ENCODE peak calls at places on chromosomes 1 and 21, in five cellular contexts. T, Y, L, G and F are unnamed samples.

GRCh38 chr21:37489553-37489952 is 123.0 kb downstream of the DYRK1A start:
- DNase-seq in Y (no peak), G (no peak), L (no peak), T (no peak), F (no peak)

GRCh38 chr1:201299968-201300367 is 16.7 kb downstream of the PKP1 start:
- DNase-seq in T (no peak), L (no peak), G (peak), Y (peak), F (peak)

GRCh38 chr1:152924191-152924590 is 15.8 kb downstream of the IVL start:
- DNase-seq in G (no peak), T (no peak), L (no peak), Y (no peak), F (no peak)

GRCh38 chr1:31531177-31532000 is 44.9 kb upstream of the TINAGL1 start:
- DNase-seq in G (peak), L (no peak), T (no peak), Y (no peak), F (peak)

GRCh38 chr1:167524651-167525050 is 6.3 kb upstream of the CD247 start:
- DNase-seq in L (no peak), T (no peak), G (no peak), Y (no peak), F (no peak)

GRCh38 chr1:206469411-206469932 is 804 bp upstream of the IKBKE start:
- DNase-seq in Y (no peak), T (no peak), G (no peak), L (peak), F (peak)

GRCh38 chr1:154320882-154321608 is at the start of gene AQP10:
- DNase-seq in G (no peak), Y (no peak), T (no peak), L (no peak), F (no peak)

GRCh38 chr1:152185544-152186391 is 26.7 kb upstream of the RPTN start:
- DNase-seq in Y (peak), G (peak), L (peak), T (no peak), F (peak)

GRCh38 chr1:156194300-156194652 is 372 bp downstream of the SLC25A44 start:
- DNase-seq in Y (no peak), G (no peak), T (no peak), L (no peak), F (peak)

GRCh38 chr21:33374080-33374873 is 28.9 kb upstream of the IFNGR2 start:
- DNase-seq in Y (peak), T (peak), G (peak), L (peak), F (peak)

GRCh38 chr21:35376406-35377135 is 327.5 kb upstream of the RUNX1 start:
- DNase-seq in L (no peak), T (no peak), Y (no peak), G (peak), F (no peak)

GRCh38 chr1:176102700-176103244 is 104.3 kb downstream of the COP1 start:
- DNase-seq in Y (no peak), G (peak), L (no peak), T (no peak), F (no peak)

GRCh38 chr1:24085546-24085945 is 26.4 kb downstream of the MYOM3 start:
- DNase-seq in T (no peak), L (no peak), G (peak), Y (no peak), F (no peak)

GRCh38 chr21:38921511-38922215 is 115.9 kb downstream of the ETS2 start:
- DNase-seq in T (no peak), Y (no peak), G (no peak), L (no peak), F (no peak)

GRCh38 chr21:44793269-44794030 is 8.2 kb downstream of the UBE2G2 start:
- DNase-seq in L (peak), T (peak), G (peak), Y (peak), F (peak)

GRCh38 chr1:45012639-45013278 is 705 bp downstream of the UROD start:
- DNase-seq in Y (peak), G (peak), T (peak), L (no peak), F (peak)

GRCh38 chr1:113534130-113534817 is 144.0 kb downstream of the MAGI3 start:
- DNase-seq in L (no peak), G (peak), T (no peak), Y (no peak), F (peak)

GRCh38 chr1:237237721-237238120 is 195.7 kb downstream of the RYR2 start:
- DNase-seq in T (no peak), Y (no peak), G (no peak), L (no peak), F (no peak)

GRCh38 chr1:62746086-62746808 is 37.7 kb upstream of the ATG4C start:
- DNase-seq in Y (peak), G (peak), L (peak), T (no peak), F (peak)

GRCh38 chr1:219138747-219139146 is 34.9 kb upstream of the LYPLAL1 start:
- DNase-seq in G (no peak), L (no peak), Y (no peak), T (no peak), F (no peak)

GRCh38 chr1:172823534-172823933 is 164.6 kb downstream of the FASLG start:
- DNase-seq in G (peak), L (no peak), Y (no peak), T (no peak), F (no peak)

GRCh38 chr1:9728451-9729295 is 77.1 kb downstream of the PIK3CD start:
- DNase-seq in Y (no peak), L (no peak), G (no peak), T (no peak), F (no peak)

GRCh38 chr1:211521102-211521815 is 29.3 kb upstream of the RD3 start:
- DNase-seq in G (no peak), T (no peak), L (no peak), Y (no peak), F (no peak)

GRCh38 chr1:81424056-81424455 is 376.7 kb upstream of the ADGRL2 start:
- DNase-seq in G (peak), L (no peak), Y (no peak), T (no peak), F (no peak)

GRCh38 chr1:230790026-230790425 is 42.8 kb downstream of the CAPN9 start:
- DNase-seq in G (no peak), L (no peak), Y (no peak), T (no peak), F (no peak)

GRCh38 chr21:39660191-39660590 is 47.5 kb downstream of the B3GALT5 start:
- DNase-seq in T (no peak), Y (no peak), G (peak), L (no peak), F (no peak)

GRCh38 chr1:151164732-151165280 is 896 bp downstream of the LYSMD1 start:
- DNase-seq in T (peak), Y (no peak), L (no peak), G (no peak), F (no peak)

GRCh38 chr1:206905295-206906164 is 8.3 kb downstream of the IL24 start:
- DNase-seq in G (peak), T (no peak), Y (peak), L (peak), F (peak)

GRCh38 chr1:243850368-243851128 is 505 bp upstream of the AKT3 start:
- DNase-seq in T (peak), Y (peak), G (peak), L (peak), F (peak)

GRCh38 chr1:202967684-202968281 is 726 bp upstream of the CYB5R1 start:
- DNase-seq in L (peak), T (no peak), Y (no peak), G (no peak), F (no peak)
- H3K27ac ChIP-seq in L (peak), T (peak), Y (peak), G (no peak), F (peak)

DNA sequence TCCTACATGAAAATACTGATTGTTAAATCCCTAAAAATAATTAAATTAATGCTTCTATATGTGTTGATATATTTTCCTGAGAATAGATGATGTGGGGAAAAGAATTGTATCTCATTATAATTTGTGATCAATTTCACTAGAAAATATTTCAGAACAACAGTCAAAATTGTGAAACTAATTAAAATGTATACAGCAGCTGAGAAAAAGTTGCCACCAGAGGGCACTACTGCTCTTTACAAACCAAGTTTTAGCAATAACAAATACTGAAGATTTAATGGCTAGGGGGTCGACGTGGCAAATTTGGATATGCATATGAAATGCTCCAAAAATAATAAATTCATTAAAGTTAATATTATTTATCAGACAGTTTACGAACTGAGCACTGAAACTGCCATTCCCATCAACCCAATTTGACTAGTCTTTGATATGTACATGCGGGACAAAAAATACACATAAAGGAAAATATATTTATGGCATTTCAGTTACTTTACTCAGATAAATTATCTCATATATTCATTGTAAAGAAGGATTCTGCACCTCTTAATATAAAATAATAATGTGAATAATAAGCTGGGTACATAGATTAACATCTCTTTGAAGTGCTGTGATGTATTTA is 96.3 kb upstream of the TMPRSS15 start:
- DNase-seq in G (peak), T (no peak), Y (no peak), L (peak), F (no peak)
- TF ChIP-seq CTCF in G (peak), T (no peak), Y (peak), L (peak), F (peak)

DNA sequence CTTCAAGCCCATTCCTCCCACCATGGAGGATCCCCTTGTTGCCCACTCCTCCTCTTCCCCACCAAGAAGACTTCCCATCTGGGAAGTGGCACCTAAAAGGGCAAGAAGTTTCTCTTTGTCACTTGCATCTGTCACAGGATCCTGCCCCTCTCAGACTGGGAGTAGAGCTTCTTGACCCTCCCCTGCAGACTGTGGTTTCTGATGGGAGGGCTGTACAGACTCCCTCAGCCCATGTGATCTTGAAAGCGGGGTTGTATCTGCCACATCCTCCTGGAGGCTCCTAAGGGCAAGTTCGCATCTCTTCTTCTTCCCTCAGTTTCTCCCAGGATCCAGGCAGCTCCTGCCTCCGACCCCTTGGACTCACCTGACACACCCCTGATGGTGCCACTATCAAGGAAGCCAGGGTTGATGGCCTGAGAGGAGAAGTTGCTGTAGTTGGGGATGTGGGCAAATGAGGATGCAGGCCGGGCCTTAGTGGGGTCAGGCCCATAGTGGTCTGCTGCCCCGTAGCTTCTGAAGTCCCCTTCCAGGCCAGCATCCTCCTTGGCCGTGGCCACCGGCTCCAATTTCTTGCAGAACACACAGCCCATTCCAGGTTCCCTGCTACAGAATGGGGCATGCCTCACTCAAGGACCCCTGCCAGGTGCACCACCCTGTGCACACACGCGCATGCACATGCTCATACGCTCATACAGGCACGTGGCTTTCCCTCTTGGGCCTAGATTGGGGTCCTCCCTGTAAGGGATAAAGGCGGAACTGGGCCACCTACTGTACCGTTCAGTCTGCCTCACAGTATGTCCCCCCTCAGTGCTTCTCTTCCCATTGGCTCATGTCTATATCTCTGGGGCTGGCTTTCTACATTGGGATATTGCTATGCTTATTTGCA is 11.4 kb downstream of the FGR start:
- DNase-seq in Y (no peak), G (no peak), L (no peak), T (no peak), F (no peak)
- H3K27ac ChIP-seq in Y (no peak), G (no peak), L (no peak), T (no peak), F (no peak)

DNA sequence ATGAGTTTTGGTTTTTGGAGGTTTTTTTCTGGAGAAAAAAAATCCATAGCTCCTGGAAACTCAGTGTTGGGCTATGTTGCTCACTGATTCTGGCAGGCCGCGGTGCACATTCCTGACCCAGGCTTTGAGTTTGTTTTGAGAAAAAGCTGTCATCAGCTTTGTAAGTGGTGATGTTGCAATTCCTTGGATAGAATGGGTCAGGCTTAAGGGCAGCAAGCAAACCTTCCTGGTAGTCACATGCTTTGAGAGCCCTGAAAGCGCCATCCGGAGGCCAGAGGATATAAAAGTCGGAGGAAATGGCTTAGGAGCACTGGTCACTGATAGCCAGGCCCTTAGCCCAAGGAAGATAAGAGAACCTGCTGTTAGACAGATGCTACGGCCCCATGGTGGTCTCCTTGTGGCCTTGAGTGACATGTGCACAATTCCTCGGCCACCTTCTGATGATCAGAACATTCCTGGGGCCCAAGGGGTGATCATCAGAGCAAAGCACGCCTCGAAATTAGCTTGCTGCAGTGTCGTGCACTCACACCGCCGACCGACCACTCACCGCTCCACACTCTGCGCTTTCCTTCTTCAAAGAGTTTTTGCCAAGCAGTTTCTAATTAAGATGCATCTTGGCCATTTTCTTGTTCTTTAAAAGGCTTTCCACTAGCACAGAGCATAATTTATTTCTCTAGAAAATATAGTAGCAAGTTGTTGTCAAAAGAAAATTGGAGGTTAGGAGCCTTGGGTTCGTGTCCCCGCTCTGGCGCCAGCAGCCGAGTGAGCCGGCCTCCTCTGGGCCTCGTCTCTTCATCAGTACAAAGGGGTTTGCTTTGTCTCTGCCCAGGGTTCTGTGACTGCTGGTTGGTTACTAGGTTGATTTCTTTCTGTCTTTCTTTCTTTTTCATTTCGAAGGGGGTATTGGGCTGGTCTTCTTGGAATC is 78.7 kb downstream of the MAN1C1 start:
- DNase-seq in L (no peak), Y (peak), T (peak), G (peak), F (peak)
- TF ChIP-seq CTCF in L (peak), Y (peak), T (peak), G (peak), F (no peak)

GRCh38 chr1:22122273-22123070 is 20.4 kb downstream of the WNT4 start:
- DNase-seq in T (no peak), Y (no peak), G (no peak), L (no peak), F (no peak)
- H3K27ac ChIP-seq in T (no peak), Y (no peak), G (no peak), L (no peak), F (peak)

DNA sequence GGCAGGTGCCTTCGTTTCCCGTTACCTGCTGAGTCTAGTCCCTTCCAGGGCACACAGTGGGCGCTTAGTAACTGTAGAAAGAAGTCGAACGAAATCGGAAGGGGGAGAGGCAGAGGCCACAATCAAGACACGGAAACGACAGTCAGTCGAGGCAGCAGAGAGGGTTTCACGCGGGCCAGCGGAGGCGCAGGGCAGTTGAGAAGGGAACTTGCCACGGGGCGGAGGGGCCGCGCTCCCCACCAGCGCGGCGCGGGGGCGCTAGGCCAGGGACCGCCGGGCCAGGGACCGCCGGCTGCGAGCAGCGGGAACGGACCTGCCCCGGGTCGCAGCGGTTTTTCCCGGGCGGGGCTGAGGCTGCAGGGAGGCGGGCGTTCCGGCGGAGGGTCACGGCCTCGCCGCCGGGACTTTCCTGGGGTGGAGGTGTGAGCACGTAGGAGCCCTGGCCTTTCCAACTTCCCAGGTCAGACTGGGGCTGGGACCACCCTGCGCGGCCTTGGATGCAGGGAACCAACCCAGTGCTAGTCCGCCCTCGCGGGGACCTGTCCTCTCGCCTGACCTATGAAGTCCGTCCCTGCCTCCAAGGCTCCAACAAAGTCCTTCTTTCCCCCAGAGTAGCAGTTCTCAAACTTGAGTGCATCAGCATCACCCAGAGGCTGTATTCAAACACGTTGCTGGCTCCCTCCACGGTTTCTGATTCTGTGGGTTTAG is 150.1 kb upstream of the FGGY start:
- DNase-seq in G (no peak), Y (peak), L (no peak), T (peak), F (no peak)
- TF ChIP-seq CTCF in G (no peak), Y (no peak), L (no peak), T (no peak), F (no peak)

DNA sequence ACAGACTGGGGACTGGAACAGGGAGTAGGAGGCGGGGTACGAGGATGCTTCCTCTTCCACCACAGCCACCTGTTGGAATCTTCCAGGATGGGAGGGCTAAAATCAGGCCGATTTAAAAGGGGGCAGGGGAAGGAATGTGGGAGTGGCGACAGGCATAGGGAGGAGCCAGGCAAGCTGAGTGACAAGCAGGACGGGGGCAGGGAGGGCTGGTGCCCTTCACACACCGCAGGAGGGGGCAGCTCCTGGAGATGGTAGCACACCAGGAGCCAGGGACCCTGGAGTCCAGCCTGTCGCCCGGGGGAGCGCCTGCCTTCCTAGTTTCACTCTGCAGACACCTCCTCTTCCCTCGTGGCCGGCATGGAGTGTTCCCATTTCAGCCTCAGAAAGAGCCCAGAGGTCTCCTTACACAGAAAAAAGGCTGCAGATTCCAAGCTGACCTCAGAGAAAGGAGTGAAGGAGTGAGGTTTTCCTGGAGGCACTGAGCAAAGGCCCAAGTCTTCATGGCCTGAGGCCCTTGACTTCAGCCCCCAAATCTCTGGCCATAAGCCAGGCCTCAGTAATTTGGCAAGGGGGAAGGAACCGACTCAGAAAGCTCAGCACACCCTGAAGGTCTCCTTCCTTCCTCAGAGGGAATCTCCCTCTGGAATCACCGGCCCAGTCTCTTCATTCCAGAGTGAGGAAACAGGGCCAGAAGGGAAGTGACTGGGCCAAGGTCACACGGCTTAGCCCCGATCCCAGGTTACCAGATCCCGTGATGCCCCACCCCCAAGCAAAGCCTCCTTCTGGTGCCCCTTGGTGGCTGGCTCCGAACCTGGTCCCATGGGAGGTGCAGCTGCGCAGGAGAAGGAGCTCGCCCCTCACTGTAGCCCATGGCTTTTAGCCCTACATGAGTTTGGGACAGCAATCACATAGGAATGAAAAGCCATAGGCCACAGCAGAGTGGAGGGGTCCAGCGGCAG is 8.1 kb downstream of the BLACAT1 start:
- DNase-seq in G (peak), L (no peak), T (peak), Y (no peak), F (no peak)
- H3K27ac ChIP-seq in G (no peak), L (no peak), T (no peak), Y (no peak), F (peak)

GRCh38 chr1:46735708-46736324 is 16.9 kb upstream of the EFCAB14 start:
- DNase-seq in T (no peak), L (peak), G (peak), Y (no peak), F (peak)
- TF ChIP-seq CTCF in T (no peak), L (peak), G (peak), Y (no peak), F (peak)